ENCODE peak calls at places on chromosomes 11 and 22, in five cellular contexts. Y is AG04450, F is choroid plexus epithelial cell, W is fibroblast of villous mesenchyme, P is mucosa of descending colon. H is an unnamed sample.

GRCh38 chr11:107859459-107860239 is 1.1 kb upstream of the SLC35F2 start:
- DNase-seq in W (peak), Y (no peak), P (peak), F (no peak), H (no peak)

GRCh38 chr11:35236667-35237003 is 97.7 kb downstream of the CD44 start:
- DNase-seq in Y (no peak), F (peak), W (no peak), P (peak), H (peak)

GRCh38 chr11:128453444-128454336 is 133.7 kb downstream of the ETS1 start:
- DNase-seq in W (peak), F (peak), P (no peak), Y (peak), H (peak)

GRCh38 chr11:819129-819931 is 616 bp downstream of the PNPLA2 start:
- DNase-seq in W (peak), F (peak), Y (peak), P (peak), H (peak)

GRCh38 chr11:9687736-9688494 is 24.0 kb downstream of the SWAP70 start:
- DNase-seq in P (no peak), W (peak), Y (no peak), F (peak), H (peak)

GRCh38 chr11:3095712-3096361 is 38.6 kb upstream of the CARS1 start:
- DNase-seq in W (peak), Y (peak), P (no peak), F (peak), H (peak)

GRCh38 chr11:95821640-95822039 is 31.3 kb downstream of the CEP57 start:
- DNase-seq in F (peak), W (peak), Y (no peak), P (no peak), H (peak)

GRCh38 chr11:93655047-93655446 is 6.4 kb upstream of the CEP295 start:
- DNase-seq in P (no peak), Y (no peak), W (peak), F (no peak), H (no peak)

GRCh38 chr11:14617241-14618027 is 26.2 kb upstream of the PDE3B start:
- DNase-seq in Y (no peak), P (no peak), W (no peak), F (peak), H (no peak)

GRCh38 chr11:2975594-2975993 is 16.5 kb downstream of the NAP1L4 start:
- DNase-seq in P (no peak), W (peak), F (peak), Y (no peak), H (peak)

GRCh38 chr11:72826191-72826941 is 12.2 kb downstream of the ATG16L2 start:
- DNase-seq in Y (no peak), P (no peak), W (no peak), F (no peak), H (no peak)

GRCh38 chr11:80255021-80255420 is 814.2 kb upstream of the TENM4 start:
- DNase-seq in W (no peak), P (no peak), F (no peak), Y (no peak), H (no peak)

GRCh38 chr11:32779131-32779530 is 15.3 kb downstream of the CCDC73 start:
- DNase-seq in Y (no peak), P (no peak), F (no peak), W (no peak), H (no peak)

GRCh38 chr22:36352775-36353507 is 34.8 kb downstream of the MYH9 start:
- DNase-seq in F (peak), P (peak), W (peak), Y (peak), H (no peak)
- H3K4me3 ChIP-seq in F (no peak), P (no peak), W (no peak), Y (peak), H (no peak)

DNA sequence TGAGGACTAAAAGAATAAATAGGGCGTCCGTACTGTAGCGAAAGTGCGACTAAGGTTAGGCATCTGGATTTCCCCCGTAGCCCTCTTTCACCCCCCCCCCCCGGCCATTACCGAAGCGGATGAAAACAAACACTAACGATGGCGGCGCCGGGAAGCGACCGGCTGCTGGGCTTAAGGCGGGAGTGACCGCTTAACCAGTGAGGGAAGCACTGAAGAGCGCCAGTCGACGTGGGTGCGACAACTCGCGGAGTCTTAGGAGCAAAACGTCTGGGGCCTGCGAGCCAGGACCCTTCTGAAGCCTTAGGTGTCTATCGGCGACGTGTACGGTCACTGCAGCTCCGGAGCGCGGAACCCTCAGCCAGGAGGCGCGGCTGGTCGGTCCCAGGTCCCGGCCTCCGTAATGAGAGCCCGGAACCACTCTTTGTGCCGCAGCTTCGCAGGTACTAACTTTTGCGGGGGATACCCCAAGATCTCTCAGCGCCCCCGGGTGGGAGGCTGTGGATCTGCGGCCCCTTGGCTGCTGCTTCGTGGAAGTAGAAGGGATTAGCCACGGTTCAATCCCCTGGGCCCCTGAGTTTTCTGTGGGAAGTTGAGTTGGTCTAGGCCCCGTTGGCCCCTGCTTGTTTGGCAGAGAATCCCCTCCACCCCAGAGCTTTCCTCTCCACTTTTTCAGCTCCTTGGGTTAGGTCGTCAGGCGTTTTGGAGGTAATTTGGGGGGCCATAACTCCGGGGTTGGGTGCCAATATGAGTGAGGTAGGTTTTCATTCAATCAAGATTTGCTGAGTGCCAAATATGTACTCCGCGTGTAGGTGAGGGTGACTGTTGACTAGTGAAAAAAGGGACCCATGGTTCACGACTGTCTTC is at the start of gene ATG13:
- DNase-seq in W (peak), F (peak), P (peak), Y (peak), H (peak)
- TF ChIP-seq CTCF in W (peak), F (peak), P (peak), Y (peak), H (peak)

GRCh38 chr22:45678961-45679912 is 7.6 kb downstream of the ATXN10 start:
- DNase-seq in P (no peak), F (no peak), Y (peak), W (peak), H (no peak)
- H3K4me3 ChIP-seq in P (no peak), F (no peak), Y (no peak), W (no peak), H (no peak)

DNA sequence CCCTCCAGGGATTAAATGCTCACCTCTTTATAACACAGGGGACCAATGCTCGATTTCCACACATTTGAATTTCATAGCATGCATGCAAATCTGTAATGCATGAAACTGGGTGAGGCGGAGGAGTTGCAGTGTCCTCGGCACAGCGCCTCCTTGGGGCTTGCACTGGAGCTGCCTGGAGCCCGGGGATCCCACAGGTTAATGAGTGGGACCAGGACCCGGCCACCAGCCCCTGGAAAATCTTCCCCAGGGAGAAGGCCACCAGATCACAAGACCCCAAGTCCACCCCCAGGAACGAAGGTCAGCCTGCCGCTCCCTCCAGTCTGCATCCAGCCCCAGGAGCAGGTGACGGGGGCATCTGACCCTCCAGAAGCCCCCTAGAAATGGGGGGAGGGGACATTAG is 119.1 kb downstream of the MN1 start:
- DNase-seq in Y (no peak), W (no peak), P (no peak), F (no peak), H (no peak)
- TF ChIP-seq CTCF in Y (peak), W (peak), P (no peak), F (peak), H (peak)

GRCh38 chr11:110424775-110425444 is 4.8 kb upstream of the FDX1 start:
- DNase-seq in Y (no peak), W (no peak), F (no peak), P (no peak), H (no peak)
- H3K4me3 ChIP-seq in Y (no peak), W (no peak), F (no peak), P (no peak), H (no peak)

GRCh38 chr22:49164773-49165320 is 662.8 kb downstream of the BRD1 start:
- DNase-seq in P (peak), F (no peak), Y (no peak), W (no peak), H (no peak)
- TF ChIP-seq CTCF in P (no peak), F (no peak), Y (no peak), W (no peak), H (no peak)

GRCh38 chr11:57055780-57056179 is 67.1 kb downstream of the OR5AK2 start:
- DNase-seq in Y (no peak), F (no peak), P (no peak), W (no peak), H (no peak)
- H3K4me3 ChIP-seq in Y (no peak), F (no peak), P (no peak), W (no peak), H (no peak)

GRCh38 chr11:74701351-74701750 is 29.9 kb downstream of the CHRDL2 start:
- DNase-seq in F (peak), P (no peak), Y (no peak), W (no peak), H (no peak)
- TF ChIP-seq CTCF in F (peak), P (no peak), Y (peak), W (peak), H (peak)

GRCh38 chr22:35835998-35836691 is 118.5 kb downstream of the APOL5 start:
- DNase-seq in F (peak), Y (peak), W (peak), P (no peak), H (peak)

GRCh38 chr22:35839811-35840739 is 122.4 kb downstream of the APOL5 start:
- DNase-seq in P (peak), W (peak), F (peak), Y (peak), H (peak)

GRCh38 chr22:35835267-35835997 is 117.8 kb downstream of the APOL5 start:
- DNase-seq in Y (no peak), W (peak), P (no peak), F (peak), H (peak)

GRCh38 chr22:35838849-35839646 is 121.4 kb downstream of the APOL5 start:
- DNase-seq in F (peak), P (no peak), W (peak), Y (peak), H (peak)

GRCh38 chr22:35837328-35837727 is 119.7 kb downstream of the APOL5 start:
- DNase-seq in F (no peak), P (no peak), W (no peak), Y (no peak), H (peak)
- H3K4me3 ChIP-seq in F (peak), P (no peak), W (peak), Y (peak), H (peak)

H was measured in fibroblast of pulmonary artery.